ENCODE peak calls at places on chromosomes 6 and 20, in four cellular contexts. B, D, Q and P are unnamed samples.

GRCh38 chr6:80872194-80872950 is 765.9 kb downstream of the BCKDHB start:
- DNase-seq in D (no peak), Q (no peak), B (no peak), P (no peak)

GRCh38 chr6:125835221-125835744 is 44.5 kb downstream of the NCOA7 start:
- DNase-seq in B (no peak), D (no peak), Q (no peak), P (no peak)

GRCh38 chr20:40561187-40561586 is 127.8 kb downstream of the MAFB start:
- DNase-seq in B (no peak), D (no peak), Q (no peak), P (no peak)

GRCh38 chr20:4966826-4967751 is 34.2 kb downstream of the SLC23A2 start:
- DNase-seq in D (peak; percentile 86), B (no peak), Q (no peak), P (no peak)

GRCh38 chr20:63532449-63532971 is 4.7 kb downstream of the PTK6 start:
- DNase-seq in Q (no peak), B (no peak), D (no peak), P (no peak)

GRCh38 chr6:71887006-71887743 is 825 bp downstream of the RIMS1 start:
- DNase-seq in Q (no peak), B (no peak), D (no peak), P (no peak)

GRCh38 chr20:9319687-9320384 is 194.6 kb upstream of the LAMP5 start:
- DNase-seq in Q (no peak), B (no peak), D (no peak), P (no peak)

GRCh38 chr6:158560787-158561246 is 926 bp downstream of the TMEM181 start:
- DNase-seq in D (no peak), Q (no peak), B (no peak), P (no peak)

GRCh38 chr20:34549291-34549928 is 9.1 kb upstream of the MAP1LC3A start:
- DNase-seq in Q (no peak), B (no peak), D (peak; percentile 60), P (no peak)

GRCh38 chr6:166492092-166492491 is 94.4 kb downstream of the RAMACL start:
- DNase-seq in D (no peak), B (no peak), Q (no peak), P (no peak)

GRCh38 chr6:90435207-90435899 is 138.7 kb upstream of the BACH2 start:
- DNase-seq in D (no peak), B (no peak), Q (no peak), P (no peak)

GRCh38 chr6:90432408-90432775 is 135.7 kb upstream of the BACH2 start:
- DNase-seq in D (no peak), Q (no peak), B (no peak), P (no peak)

GRCh38 chr6:90434096-90434495 is 137.5 kb upstream of the BACH2 start:
- DNase-seq in D (no peak), Q (no peak), B (no peak), P (no peak)

GRCh38 chr6:90431521-90432407 is 135.1 kb upstream of the BACH2 start:
- DNase-seq in D (no peak), Q (no peak), B (no peak), P (no peak)

DNA sequence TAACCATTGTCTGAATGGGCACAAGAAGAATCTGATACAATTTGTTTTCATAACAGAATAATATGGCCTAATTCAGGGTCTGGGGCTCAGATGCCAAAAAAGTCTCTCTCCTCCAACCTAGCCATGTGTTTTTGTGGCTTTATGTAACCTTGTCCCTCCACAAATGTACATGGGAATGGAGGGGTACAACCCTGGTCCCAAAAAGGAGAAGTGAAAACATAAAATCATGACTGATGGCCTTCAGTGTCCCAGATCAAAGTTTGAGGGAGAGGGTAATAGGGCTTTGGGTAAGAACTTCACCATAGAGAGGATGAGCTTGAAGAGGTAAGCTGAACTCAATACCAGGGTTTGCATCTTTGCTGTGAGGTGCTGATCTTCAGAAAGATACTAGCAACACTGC is 136.3 kb upstream of the BACH2 start:
- DNase-seq in Q (no peak), B (no peak), D (no peak), P (no peak)
- TF ChIP-seq BHLHE40 in Q (no peak), B (no peak), D (no peak), P (no peak)

GRCh38 chr6:45473121-45473967 is 95.6 kb upstream of the SUPT3H start:
- DNase-seq in D (no peak), B (no peak), Q (no peak), P (no peak)
- TF ChIP-seq FOXK2 in D (no peak), B (no peak), Q (no peak), P (no peak)

GRCh38 chr6:108619431-108620197 is 58.9 kb downstream of the FOXO3 start:
- DNase-seq in B (no peak), D (no peak), Q (no peak), P (no peak)

GRCh38 chr6:108622601-108623335 is 62.1 kb downstream of the FOXO3 start:
- DNase-seq in Q (no peak), B (no peak), D (no peak), P (no peak)

GRCh38 chr6:108618623-108619152 is 58.0 kb downstream of the FOXO3 start:
- DNase-seq in B (no peak), D (no peak), Q (no peak), P (no peak)

GRCh38 chr6:108623995-108624394 is 63.3 kb downstream of the FOXO3 start:
- DNase-seq in Q (no peak), B (no peak), D (peak; percentile 31), P (no peak)

DNA sequence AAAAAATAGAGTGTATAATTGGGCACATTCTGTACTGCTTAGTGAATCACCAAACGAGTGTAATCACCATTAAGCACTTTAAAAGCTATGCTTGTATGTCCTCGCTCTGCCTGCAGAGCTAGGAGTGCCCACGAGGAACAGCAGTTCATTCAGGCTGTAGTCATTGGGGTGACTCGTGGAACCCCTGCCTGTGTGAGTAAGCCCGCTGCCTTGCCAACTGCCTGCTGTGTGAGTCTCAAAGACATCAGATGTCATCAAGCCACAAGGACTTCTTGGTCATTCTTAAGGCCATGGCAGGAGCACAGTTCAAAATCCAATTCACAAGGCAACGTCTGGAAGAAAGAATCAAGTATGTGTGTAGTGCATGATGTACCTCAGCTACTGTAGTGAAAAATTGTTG is 60.4 kb downstream of the FOXO3 start:
- DNase-seq in D (no peak), B (no peak), Q (no peak), P (no peak)
- TF ChIP-seq BHLHE40 in D (no peak), B (no peak), Q (no peak), P (no peak)

DNA sequence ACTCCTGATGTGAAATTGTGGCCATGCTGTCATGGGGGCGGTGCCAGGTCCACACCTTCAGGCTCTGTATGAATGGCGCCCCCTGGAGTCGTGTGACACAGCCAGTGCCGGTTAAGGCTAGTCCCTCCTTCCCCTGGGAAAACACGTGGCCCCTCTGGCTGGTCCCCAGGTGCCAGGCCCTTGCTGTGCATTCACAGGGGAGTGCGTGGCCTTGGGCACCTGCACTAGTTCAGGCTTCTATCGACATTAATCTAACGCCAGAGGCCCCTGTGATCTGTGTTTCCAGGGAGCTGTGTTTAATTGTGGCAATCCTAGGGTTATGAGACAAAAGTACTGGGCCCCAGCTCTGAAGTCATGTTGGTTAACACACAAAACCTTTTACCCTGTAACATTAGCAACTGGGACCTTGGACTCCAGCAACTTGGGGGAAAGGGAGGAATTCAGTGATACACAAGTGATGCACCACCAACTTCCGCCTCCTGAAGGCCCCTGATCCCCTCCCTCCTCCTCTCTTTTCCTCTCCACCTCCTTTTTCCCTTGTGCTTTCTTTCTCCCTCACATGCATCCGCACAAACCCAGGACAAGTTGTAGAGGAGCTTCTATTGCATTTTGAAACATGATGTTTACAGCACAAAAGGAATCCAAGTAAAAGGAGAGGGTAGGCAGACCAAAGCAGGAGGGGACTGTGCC is 74.0 kb downstream of the SSR1 start:
- DNase-seq in Q (peak; percentile 86), D (peak; percentile 94), B (no peak), P (peak; percentile 81)
- TF ChIP-seq FOXK2 in Q (peak; percentile 38), D (no peak), B (no peak), P (no peak)

DNA sequence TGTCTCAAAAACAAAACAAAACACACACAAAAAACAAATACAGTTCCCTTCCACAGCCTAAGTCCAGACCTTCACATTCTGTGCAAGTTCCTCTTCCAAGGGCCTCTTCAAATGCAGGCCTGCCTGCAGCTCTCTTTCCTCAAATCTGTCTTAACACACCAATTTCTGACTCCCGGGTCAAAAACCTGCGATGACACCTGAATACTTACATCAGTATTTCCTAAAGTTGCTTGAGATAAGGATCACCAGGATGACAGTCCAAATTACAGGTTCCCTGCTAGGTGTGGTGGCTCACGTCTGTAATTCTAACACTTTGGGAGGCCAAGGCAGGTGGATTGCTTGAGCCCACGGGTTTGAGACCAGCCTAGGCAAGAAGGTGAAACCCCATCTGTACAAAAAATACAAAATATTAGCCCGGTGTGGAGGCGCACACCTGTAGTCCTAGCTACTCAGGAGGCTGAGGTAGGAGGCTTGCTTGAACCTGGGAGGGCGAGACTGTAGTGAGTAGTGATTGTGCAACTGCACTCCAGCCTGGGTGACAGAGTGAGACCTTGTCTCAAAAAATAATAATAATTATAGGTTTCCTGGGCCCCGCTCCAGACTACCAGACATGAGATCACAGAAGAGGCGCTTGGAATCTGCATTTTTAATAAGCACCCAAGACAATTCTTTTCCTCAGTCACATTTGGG is 8.8 kb upstream of the PARD6B start:
- DNase-seq in D (no peak), B (no peak), Q (no peak), P (no peak)
- TF ChIP-seq BHLHE40 in D (no peak), B (no peak), Q (no peak), P (no peak)